ENCODE peak calls at places on chromosomes 12 and 14, in eight cellular contexts. P is T-cell; W is activated CD4-positive, alpha-beta memory T cell treated with anti-CD3 and anti-CD28 coated beads, Interleukin-2, amount 10 ng/mL, durations not matched to agents 7 days and 5 days; C is AG10803; G is stimulated activated naive CD8-positive, alpha-beta T cell treated with anti-CD3 and anti-CD28 coated beads, Interleukin-15, Interleukin-2, amounts not matched to agents 100 U/mL and 50 U/mL, for 24 hours; J is stromal cell of bone marrow; F is NCI-H1092 treated with DMSO at 0.1 percent for 48 hours; Z is suprapubic skin. X is an unnamed sample.

GRCh38 chr12:96445743-96446655 is 43.4 kb upstream of the CFAP54 start:
- DNase-seq in P (peak), W (peak), C (peak), G (peak), J (peak), F (no peak), Z (no peak), X (no peak)

GRCh38 chr12:96368233-96368632 is 32.0 kb downstream of the CDK17 start:
- DNase-seq in P (no peak), W (no peak), C (no peak), G (no peak), J (no peak), F (peak), Z (no peak), X (no peak)

GRCh38 chr14:78524766-78525165 is 354.6 kb downstream of the NRXN3 start:
- DNase-seq in P (no peak), W (no peak), C (no peak), G (no peak), J (no peak), F (no peak), Z (no peak), X (no peak)

GRCh38 chr12:27905285-27906126 is 67.0 kb downstream of the PTHLH start:
- DNase-seq in P (no peak), W (no peak), C (no peak), G (no peak), J (no peak), F (no peak), Z (no peak), X (no peak)

GRCh38 chr14:84421611-84422010 is 1108.3 kb upstream of the FLRT2 start:
- DNase-seq in P (no peak), W (no peak), C (no peak), G (no peak), J (no peak), F (no peak), Z (no peak), X (no peak)

GRCh38 chr14:104596451-104596918 is 8.1 kb downstream of the TMEM179 start:
- DNase-seq in P (no peak), W (no peak), C (no peak), G (no peak), J (no peak), F (no peak), Z (no peak), X (no peak)

GRCh38 chr12:128933039-128933438 is 79.8 kb downstream of the GLT1D1 start:
- DNase-seq in P (no peak), W (no peak), C (no peak), G (no peak), J (no peak), F (no peak), Z (no peak), X (no peak)

GRCh38 chr14:32211068-32211404 is 8.0 kb upstream of the RNU6-8 start:
- DNase-seq in P (no peak), W (no peak), C (no peak), G (no peak), J (no peak), F (no peak), Z (no peak), X (no peak)

GRCh38 chr14:38252066-38252710 is 3.7 kb downstream of the CLEC14A start:
- DNase-seq in P (no peak), W (no peak), C (no peak), G (no peak), J (no peak), F (no peak), Z (no peak), X (no peak)

GRCh38 chr12:40224439-40225291 is at the start of gene LRRK2:
- DNase-seq in P (peak), W (peak), C (peak), G (peak), J (peak), F (no peak), Z (peak), X (peak)

GRCh38 chr12:12396727-12397126 is 39.8 kb downstream of the BORCS5 start:
- DNase-seq in P (no peak), W (no peak), C (no peak), G (no peak), J (no peak), F (no peak), Z (no peak), X (no peak)

GRCh38 chr14:67285876-67286452 is 44.7 kb downstream of the PALS1 start:
- DNase-seq in P (no peak), W (no peak), C (peak), G (no peak), J (no peak), F (peak), Z (no peak), X (peak)

GRCh38 chr12:57212701-57213067 is 3.9 kb upstream of the NXPH4 start:
- DNase-seq in P (no peak), W (no peak), C (no peak), G (no peak), J (no peak), F (no peak), Z (no peak), X (no peak)

GRCh38 chr12:112327209-112327930 is 54.9 kb downstream of the HECTD4 start:
- DNase-seq in P (no peak), W (no peak), C (no peak), G (no peak), J (no peak), F (no peak), Z (no peak), X (no peak)

GRCh38 chr12:60501124-60501729 is 905.4 kb downstream of the SLC16A7 start:
- DNase-seq in P (no peak), W (no peak), C (peak), G (no peak), J (no peak), F (no peak), Z (no peak), X (peak)

GRCh38 chr14:104766256-104766862 is 13.4 kb downstream of the SIVA1 start:
- DNase-seq in P (no peak), W (no peak), C (no peak), G (no peak), J (no peak), F (no peak), Z (no peak), X (no peak)

GRCh38 chr14:26332966-26333365 is 264.9 kb downstream of the NOVA1 start:
- DNase-seq in P (no peak), W (no peak), C (peak), G (no peak), J (peak), F (no peak), Z (no peak), X (no peak)

GRCh38 chr12:102652645-102653313 is 172.4 kb upstream of the IGF1 start:
- DNase-seq in P (no peak), W (no peak), C (no peak), G (no peak), J (no peak), F (no peak), Z (no peak), X (no peak)

GRCh38 chr12:84822541-84822940 is 90.1 kb downstream of the SLC6A15 start:
- DNase-seq in P (no peak), W (no peak), C (peak), G (no peak), J (no peak), F (no peak), Z (no peak), X (no peak)

GRCh38 chr12:103326190-103326589 is 169.6 kb downstream of the C12orf42 start:
- DNase-seq in P (no peak), W (no peak), C (no peak), G (no peak), J (no peak), F (no peak), Z (no peak), X (peak)

GRCh38 chr12:67025543-67026114 is 243.5 kb upstream of the CAND1 start:
- DNase-seq in P (peak), W (peak), C (peak), G (peak), J (peak), F (peak), Z (no peak), X (peak)

GRCh38 chr14:34470319-34470718 is 8.3 kb upstream of the SPTSSA start:
- DNase-seq in P (no peak), W (no peak), C (no peak), G (no peak), J (no peak), F (no peak), Z (no peak), X (no peak)

GRCh38 chr12:57844725-57845477 is 1.6 kb downstream of the CTDSP2 start:
- DNase-seq in P (no peak), W (peak), C (peak), G (peak), J (peak), F (no peak), Z (peak), X (peak)

GRCh38 chr12:64780531-64781373 is 21.5 kb upstream of the GNS start:
- DNase-seq in P (no peak), W (no peak), C (no peak), G (peak), J (no peak), F (peak), Z (peak), X (peak)

GRCh38 chr14:72433511-72433910 is 460.4 kb downstream of the DPF3 start:
- DNase-seq in P (no peak), W (no peak), C (peak), G (no peak), J (peak), F (no peak), Z (no peak), X (no peak)

GRCh38 chr12:131551675-131552074 is 159.2 kb upstream of the SFSWAP start:
- DNase-seq in P (no peak), W (no peak), C (no peak), G (no peak), J (no peak), F (no peak), Z (no peak), X (no peak)

GRCh38 chr14:103871596-103872480 is 24.5 kb upstream of the PPP1R13B start:
- DNase-seq in P (peak), W (peak), C (no peak), G (peak), J (no peak), F (no peak), Z (no peak), X (no peak)

GRCh38 chr12:133106253-133106652 is 23.8 kb downstream of the ZNF891 start:
- DNase-seq in P (no peak), W (no peak), C (no peak), G (no peak), J (no peak), F (no peak), Z (no peak), X (no peak)

X was measured in HuH-7.